ENCODE peak calls at places on chromosomes 2 and 18, in nine cellular contexts. M is activated CD8-positive, alpha-beta memory T cell treated with anti-CD3 and anti-CD28 coated beads, Interleukin-2, amount 50 U/mL, for 4 hours; D is iris pigment epithelial cell; Y is LoVo; N is ecto neural progenitor cell; P is stimulated activated CD4-positive, alpha-beta T cell treated with anti-CD3 and anti-CD28 coated beads, Interleukin-15, amount 100 ng/mL, for 1 hour; E is T1000; G is occipital lobe; W is activated T-cell treated with anti-CD3 and anti-CD28 coated beads for 1 hour. S is an unnamed sample.

GRCh38 chr2:24885221-24886113 is 34.6 kb downstream of the ADCY3 start:
- DNase-seq in E (no peak), M (no peak), G (no peak), D (no peak), W (no peak), Y (no peak), P (no peak), N (no peak), S (no peak)

GRCh38 chr2:238979636-238980035 is 131.8 kb downstream of the TWIST2 start:
- DNase-seq in E (no peak), N (no peak), D (peak; percentile 15), W (no peak), Y (no peak), G (no peak), P (no peak), M (no peak), S (no peak)

GRCh38 chr18:22606563-22607283 is 189.0 kb upstream of the CTAGE1 start:
- DNase-seq in E (no peak), N (no peak), D (peak; percentile 80), W (no peak), G (no peak), P (no peak), M (no peak), Y (no peak), S (no peak)

GRCh38 chr2:28300921-28301341 is 91.7 kb upstream of the FOSL2 start:
- DNase-seq in M (no peak), P (no peak), E (no peak), N (no peak), W (no peak), Y (no peak), D (peak; percentile 77), G (no peak), S (no peak)

GRCh38 chr2:45674035-45674791 is 22.7 kb downstream of the PRKCE start:
- DNase-seq in P (no peak), W (no peak), G (no peak), E (no peak), D (no peak), M (no peak), Y (peak; percentile 25), N (no peak), S (no peak)

GRCh38 chr2:235515821-235516220 is 22.0 kb downstream of the AGAP1 start:
- DNase-seq in M (no peak), E (no peak), G (no peak), W (no peak), Y (no peak), P (no peak), D (no peak), N (no peak), S (no peak)

GRCh38 chr2:107730898-107731297 is 95.8 kb upstream of the RGPD4 start:
- DNase-seq in D (peak; percentile 33), M (no peak), E (no peak), P (no peak), Y (no peak), G (no peak), W (no peak), N (no peak), S (peak; percentile 8)

GRCh38 chr2:44136186-44136585 is 32.5 kb upstream of the PPM1B start:
- DNase-seq in N (no peak), W (no peak), E (peak; percentile 13), G (no peak), Y (peak; percentile 58), P (no peak), D (peak; percentile 69), M (no peak), S (peak; percentile 51)

GRCh38 chr18:37398248-37398920 is 167.2 kb downstream of the CELF4 start:
- DNase-seq in Y (no peak), N (no peak), G (no peak), P (no peak), E (no peak), W (no peak), D (no peak), M (no peak), S (no peak)

GRCh38 chr2:130371723-130372054 is 15.8 kb downstream of the PTPN18 start:
- DNase-seq in G (no peak), Y (no peak), D (peak; percentile 26), M (no peak), W (no peak), N (no peak), E (no peak), P (no peak), S (no peak)

GRCh38 chr18:13036622-13037320 is 45.6 kb downstream of the CEP192 start:
- DNase-seq in G (no peak), E (no peak), D (peak; percentile 74), Y (no peak), W (no peak), M (no peak), P (no peak), N (no peak), S (no peak)

GRCh38 chr2:159968282-159968900 is 94.0 kb downstream of the PLA2R1 start:
- DNase-seq in M (peak; percentile 13), W (no peak), D (peak; percentile 49), G (no peak), E (no peak), P (no peak), Y (peak; percentile 14), N (peak; percentile 51), S (peak; percentile 53)

GRCh38 chr2:112077814-112078213 is 22.7 kb downstream of the TMEM87B start:
- DNase-seq in N (peak; percentile 49), Y (no peak), P (no peak), M (no peak), D (no peak), G (no peak), E (no peak), W (no peak), S (peak; percentile 9)

GRCh38 chr2:45444991-45445390 is 166.1 kb downstream of the SRBD1 start:
- DNase-seq in M (no peak), N (no peak), D (no peak), E (no peak), Y (no peak), G (no peak), P (no peak), W (no peak), S (no peak)

GRCh38 chr18:70576281-70577022 is 287.6 kb downstream of the SOCS6 start:
- DNase-seq in G (no peak), Y (no peak), P (no peak), N (no peak), M (no peak), W (no peak), E (no peak), D (no peak), S (no peak)

GRCh38 chr2:125167820-125168219 is 1142.7 kb downstream of the CNTNAP5 start:
- DNase-seq in P (no peak), N (no peak), M (no peak), W (no peak), Y (no peak), D (peak; percentile 20), E (no peak), G (no peak), S (no peak)

GRCh38 chr18:38606841-38607240 is 1041.2 kb upstream of the CELF4 start:
- DNase-seq in D (no peak), Y (no peak), G (no peak), W (no peak), M (no peak), E (no peak), P (no peak), N (no peak), S (no peak)

GRCh38 chr2:238403632-238404405 is 22.9 kb upstream of the ASB1 start:
- DNase-seq in Y (no peak), D (no peak), G (no peak), N (no peak), W (no peak), M (no peak), P (no peak), E (no peak), S (no peak)

GRCh38 chr2:111239107-111239506 is 118.4 kb downstream of the BCL2L11 start:
- DNase-seq in Y (no peak), P (no peak), D (no peak), N (no peak), G (no peak), M (no peak), W (no peak), E (no peak), S (no peak)

GRCh38 chr18:70334728-70335329 is 46.0 kb downstream of the SOCS6 start:
- DNase-seq in Y (peak; percentile 63), W (no peak), P (no peak), D (peak; percentile 32), E (no peak), G (no peak), M (no peak), N (no peak), S (peak; percentile 16)

GRCh38 chr2:216474925-216475670 is 23.5 kb upstream of the RPL37A start:
- DNase-seq in W (no peak), D (no peak), Y (no peak), P (no peak), E (no peak), G (no peak), M (no peak), N (no peak), S (no peak)

GRCh38 chr2:80303006-80303741 is 1.4 kb downstream of the LRRTM1 start:
- DNase-seq in W (no peak), Y (no peak), D (peak; percentile 5), E (no peak), G (peak; percentile 45), M (no peak), P (no peak), N (peak; percentile 72), S (peak; percentile 1)

GRCh38 chr2:171505374-171505773 is 16.9 kb upstream of the CYBRD1 start:
- DNase-seq in Y (no peak), D (peak; percentile 40), G (no peak), P (no peak), N (no peak), M (no peak), W (no peak), E (no peak), S (no peak)

GRCh38 chr2:23380562-23381065 is 4.4 kb upstream of the KLHL29 start:
- DNase-seq in G (no peak), P (no peak), M (no peak), D (peak; percentile 54), E (no peak), W (no peak), N (no peak), Y (no peak), S (no peak)

GRCh38 chr2:211745295-211746097 is 793.1 kb downstream of the ERBB4 start:
- DNase-seq in W (no peak), D (peak; percentile 63), E (peak; percentile 13), N (peak; percentile 57), M (no peak), P (no peak), Y (peak; percentile 65), G (no peak), S (peak; percentile 56)

GRCh38 chr2:9220201-9220600 is 13.6 kb downstream of the ASAP2 start:
- DNase-seq in G (no peak), Y (no peak), N (no peak), D (no peak), W (no peak), M (no peak), P (no peak), E (no peak), S (no peak)

GRCh38 chr2:20224191-20224715 is 677 bp downstream of the SDC1 start:
- DNase-seq in D (peak; percentile 19), W (no peak), E (no peak), N (peak; percentile 70), P (no peak), G (no peak), M (no peak), Y (no peak), S (no peak)

GRCh38 chr18:46134920-46135675 is 30.9 kb downstream of the HAUS1 start:
- DNase-seq in E (no peak), W (no peak), Y (no peak), M (no peak), N (no peak), D (no peak), P (no peak), G (peak; percentile 17), S (no peak)

GRCh38 chr2:216163518-216163917 is 54.4 kb downstream of the XRCC5 start:
- DNase-seq in M (no peak), W (no peak), P (no peak), N (no peak), E (no peak), Y (no peak), G (no peak), D (peak; percentile 83), S (no peak)